ENCODE peak calls at places on chromosome 6, in nine cellular contexts. O is PC-3; N is tibial artery; U is cardiac muscle cell; E is CD8-positive, alpha-beta memory T cell; B is right lobe of liver; P is K562; A is IMR-90; Q is breast epithelium. D is an unnamed sample.

GRCh38 chr6:87661503-87661902 is 40.5 kb downstream of the AKIRIN2 start:
- DNase-seq in O (no peak), N (no peak), U (no peak), E (no peak), B (no peak), P (no peak), A (peak; percentile 32), Q (no peak), D (no peak)

GRCh38 chr6:144390202-144390601 is 105.1 kb downstream of the UTRN start:
- DNase-seq in O (no peak), N (no peak), U (no peak), E (no peak), B (no peak), P (no peak), A (no peak), Q (no peak), D (no peak)

GRCh38 chr6:121697921-121698320 is 262.5 kb downstream of the GJA1 start:
- DNase-seq in O (no peak), N (no peak), U (no peak), E (no peak), B (no peak), P (no peak), A (peak; percentile 13), Q (no peak), D (no peak)

GRCh38 chr6:32622545-32623401 is 14.4 kb upstream of the HLA-DQA1 start:
- DNase-seq in O (peak; percentile 18), N (no peak), U (peak; percentile 69), E (peak; percentile 27), B (no peak), P (no peak), A (peak; percentile 28), Q (no peak), D (peak; percentile 47)

GRCh38 chr6:166784691-166785090 is 157.6 kb upstream of the RPS6KA2 start:
- DNase-seq in O (peak; percentile 13), N (no peak), U (no peak), E (no peak), B (no peak), P (no peak), A (peak; percentile 4), Q (no peak), D (no peak)

GRCh38 chr6:54801669-54802068 is 44.9 kb upstream of the FAM83B start:
- DNase-seq in O (peak; percentile 80), N (no peak), U (no peak), E (no peak), B (no peak), P (no peak), A (peak; percentile 93), Q (no peak), D (no peak)

GRCh38 chr6:12576389-12576788 is 140.2 kb upstream of the PHACTR1 start:
- DNase-seq in O (peak; percentile 48), N (no peak), U (no peak), E (no peak), B (no peak), P (no peak), A (peak; percentile 58), Q (no peak), D (no peak)

GRCh38 chr6:37135835-37136694 is 33.9 kb upstream of the PIM1 start:
- DNase-seq in O (peak; percentile 78), N (no peak), U (no peak), E (no peak), B (no peak), P (no peak), A (no peak), Q (no peak), D (no peak)

GRCh38 chr6:132813173-132813856 is 1.1 kb upstream of the RPS12 start:
- DNase-seq in O (peak; percentile 34), N (peak; percentile 70), U (peak; percentile 41), E (peak; percentile 20), B (peak; percentile 67), P (peak; percentile 37), A (no peak), Q (no peak), D (no peak)

GRCh38 chr6:166825553-166826145 is 130.7 kb downstream of the RNASET2 start:
- DNase-seq in O (peak; percentile 63), N (no peak), U (no peak), E (no peak), B (no peak), P (no peak), A (peak; percentile 41), Q (no peak), D (no peak)

GRCh38 chr6:75296811-75297779 is 12.5 kb upstream of the TMEM30A start:
- DNase-seq in O (peak; percentile 61), N (no peak), U (peak; percentile 62), E (no peak), B (no peak), P (peak; percentile 34), A (peak; percentile 71), Q (no peak), D (peak; percentile 37)

GRCh38 chr6:29743568-29743967 is 20.3 kb downstream of the HLA-F start:
- DNase-seq in O (no peak), N (no peak), U (no peak), E (no peak), B (no peak), P (no peak), A (no peak), Q (no peak), D (no peak)

GRCh38 chr6:161918608-161919205 is 644.8 kb upstream of the AGPAT4 start:
- DNase-seq in O (no peak), N (no peak), U (no peak), E (no peak), B (no peak), P (no peak), A (no peak), Q (no peak), D (no peak)

GRCh38 chr6:3879194-3879952 is 30.2 kb downstream of the FAM50B start:
- DNase-seq in O (no peak), N (no peak), U (no peak), E (no peak), B (no peak), P (no peak), A (no peak), Q (no peak), D (no peak)

GRCh38 chr6:35078226-35078850 is 62.8 kb downstream of the TCP11 start:
- DNase-seq in O (no peak), N (peak; percentile 58), U (no peak), E (no peak), B (no peak), P (no peak), A (no peak), Q (peak; percentile 17), D (no peak)

GRCh38 chr6:13696226-13696625 is 15.4 kb downstream of the RANBP9 start:
- DNase-seq in O (peak; percentile 35), N (no peak), U (no peak), E (no peak), B (no peak), P (no peak), A (peak; percentile 90), Q (no peak), D (no peak)

GRCh38 chr6:13695217-13695616 is 16.4 kb downstream of the RANBP9 start:
- DNase-seq in O (no peak), N (no peak), U (no peak), E (no peak), B (no peak), P (no peak), A (peak; percentile 65), Q (no peak), D (no peak)

GRCh38 chr6:13697857-13698256 is 13.8 kb downstream of the RANBP9 start:
- DNase-seq in O (no peak), N (no peak), U (no peak), E (no peak), B (no peak), P (no peak), A (peak; percentile 18), Q (no peak), D (no peak)

GRCh38 chr6:13700232-13700631 is 11.4 kb downstream of the RANBP9 start:
- DNase-seq in O (no peak), N (no peak), U (no peak), E (no peak), B (no peak), P (no peak), A (no peak), Q (no peak), D (no peak)

GRCh38 chr6:13698715-13699114 is 12.9 kb downstream of the RANBP9 start:
- DNase-seq in O (no peak), N (no peak), U (no peak), E (no peak), B (no peak), P (no peak), A (no peak), Q (no peak), D (no peak)
- H3K4me1 ChIP-seq in O (peaks cover 9% of the 10 kb centered on the region), N (no peaks in the 10 kb centered on the region), U (peaks cover 3% of the 10 kb centered on the region), E (peaks cover 71% of the 10 kb centered on the region), B (no peaks in the 10 kb centered on the region), P (peaks cover 5% of the 10 kb centered on the region), A (peaks cover 12% of the 10 kb centered on the region), Q (no peaks in the 10 kb centered on the region), D (no peaks in the 10 kb centered on the region)

GRCh38 chr6:99739526-99739925 is 132.9 kb downstream of the PRDM13 start:
- DNase-seq in O (no peak), N (no peak), U (no peak), E (no peak), B (no peak), P (no peak), A (no peak), Q (no peak), D (no peak)
- H3K27me3 ChIP-seq in O (no peaks in the 10 kb centered on the region), N (no peaks in the 10 kb centered on the region), U (peaks cover 58% of the 10 kb centered on the region), E (no peaks in the 10 kb centered on the region), B (peaks cover 5% of the 10 kb centered on the region), P (no peaks in the 10 kb centered on the region), A (peaks cover 3% of the 10 kb centered on the region), Q (no peaks in the 10 kb centered on the region), D (no peaks in the 10 kb centered on the region)

GRCh38 chr6:111429571-111429970 is 53.4 kb downstream of the REV3L start:
- DNase-seq in O (no peak), N (no peak), U (no peak), E (no peak), B (no peak), P (no peak), A (no peak), Q (no peak), D (no peak)

GRCh38 chr6:111428803-111429202 is 54.2 kb downstream of the REV3L start:
- DNase-seq in O (no peak), N (no peak), U (no peak), E (no peak), B (no peak), P (no peak), A (no peak), Q (no peak), D (no peak)

GRCh38 chr6:111427341-111428116 is 55.5 kb downstream of the REV3L start:
- DNase-seq in O (peak; percentile 91), N (no peak), U (no peak), E (no peak), B (no peak), P (no peak), A (peak; percentile 85), Q (no peak), D (no peak)

GRCh38 chr6:111430605-111431378 is 52.2 kb downstream of the REV3L start:
- DNase-seq in O (no peak), N (no peak), U (no peak), E (no peak), B (no peak), P (no peak), A (no peak), Q (no peak), D (no peak)
- H3K9me3 ChIP-seq in O (peaks cover 6% of the 10 kb centered on the region), N (no peaks in the 10 kb centered on the region), U (no peaks in the 10 kb centered on the region), E (no peaks in the 10 kb centered on the region), B (no peaks in the 10 kb centered on the region), P (peaks cover 4% of the 10 kb centered on the region), A (peaks cover 4% of the 10 kb centered on the region), Q (peaks cover 3% of the 10 kb centered on the region), D (no peaks in the 10 kb centered on the region)

DNA sequence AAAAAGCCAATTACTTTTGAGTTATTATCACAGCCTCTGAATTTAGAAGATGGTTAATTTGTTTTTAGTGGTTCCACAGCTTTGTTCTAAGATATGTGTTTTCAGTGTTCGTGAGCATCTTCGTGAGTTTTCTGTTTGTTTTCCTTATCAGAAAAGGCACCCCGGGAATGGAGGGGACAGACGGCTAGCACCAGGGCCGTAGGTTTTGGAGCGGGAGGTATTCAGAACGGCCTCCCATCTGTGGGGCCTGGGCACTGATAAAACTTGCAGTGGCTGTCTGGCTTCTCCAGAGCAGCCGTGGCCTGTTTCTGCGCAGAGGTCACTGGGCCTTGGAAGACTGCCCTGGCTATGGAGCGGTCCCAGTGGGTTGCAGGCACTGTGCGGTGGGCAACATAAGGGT is 215.2 kb downstream of the ARID1B start:
- DNase-seq in O (no peak), N (no peak), U (no peak), E (no peak), B (no peak), P (no peak), A (no peak), Q (no peak), D (no peak)
- H3K4me1 ChIP-seq in O (peaks cover 51% of the 10 kb centered on the region), N (no peaks in the 10 kb centered on the region), U (peaks cover 19% of the 10 kb centered on the region), E (peaks cover 23% of the 10 kb centered on the region), B (no peaks in the 10 kb centered on the region), P (peaks cover 13% of the 10 kb centered on the region), A (peaks cover 15% of the 10 kb centered on the region), Q (no peaks in the 10 kb centered on the region), D (peaks cover 6% of the 10 kb centered on the region)